ENCODE peak calls at places on chromosomes 7 and 10, in ten cellular contexts. One of them, this sample, is unnamed. For H3K27me3, the result is how much of the 10 kb centered on the place peaks cover.

GRCh38 chr10:103931603-103932002 is 13.6 kb upstream of the STN1 start:
- DNase-seq in gastrocnemius medialis: no peak
- DNase-seq in hepatocyte: no peak
- DNase-seq in IMR-90: no peak
- DNase-seq in esophagus squamous epithelium: no peak
- DNase-seq in upper lobe of right lung: no peak
- DNase-seq in mammary epithelial cell: no peak
- DNase-seq in cardiac muscle cell: no peak
- DNase-seq in endothelial cell of umbilical vein: no peak
- DNase-seq in heart right ventricle: no peak
- DNase-seq in this sample: no peak

GRCh38 chr10:16581202-16581601 is 59.5 kb upstream of the C1QL3 start:
- DNase-seq in esophagus squamous epithelium: no peak
- DNase-seq in hepatocyte: no peak
- DNase-seq in endothelial cell of umbilical vein: no peak
- DNase-seq in upper lobe of right lung: no peak
- DNase-seq in IMR-90: no peak
- DNase-seq in heart right ventricle: no peak
- DNase-seq in gastrocnemius medialis: no peak
- DNase-seq in cardiac muscle cell: no peak
- DNase-seq in mammary epithelial cell: no peak
- DNase-seq in this sample: no peak

GRCh38 chr10:76285012-76285411 is 853.6 kb downstream of the LRMDA start:
- DNase-seq in cardiac muscle cell: no peak
- DNase-seq in gastrocnemius medialis: no peak
- DNase-seq in IMR-90: peak
- DNase-seq in endothelial cell of umbilical vein: no peak
- DNase-seq in mammary epithelial cell: peak
- DNase-seq in esophagus squamous epithelium: no peak
- DNase-seq in hepatocyte: no peak
- DNase-seq in heart right ventricle: no peak
- DNase-seq in upper lobe of right lung: no peak
- DNase-seq in this sample: peak

GRCh38 chr7:6248581-6248980 is 23.8 kb downstream of the CYTH3 start:
- DNase-seq in hepatocyte: no peak
- DNase-seq in IMR-90: peak
- DNase-seq in mammary epithelial cell: peak
- DNase-seq in endothelial cell of umbilical vein: no peak
- DNase-seq in upper lobe of right lung: no peak
- DNase-seq in gastrocnemius medialis: no peak
- DNase-seq in cardiac muscle cell: no peak
- DNase-seq in heart right ventricle: no peak
- DNase-seq in esophagus squamous epithelium: no peak
- DNase-seq in this sample: peak

GRCh38 chr10:98431016-98431415 is 15.7 kb downstream of the HPS1 start:
- DNase-seq in hepatocyte: no peak
- DNase-seq in mammary epithelial cell: no peak
- DNase-seq in heart right ventricle: peak
- DNase-seq in upper lobe of right lung: no peak
- DNase-seq in cardiac muscle cell: no peak
- DNase-seq in endothelial cell of umbilical vein: no peak
- DNase-seq in IMR-90: no peak
- DNase-seq in esophagus squamous epithelium: no peak
- DNase-seq in gastrocnemius medialis: no peak
- DNase-seq in this sample: no peak

GRCh38 chr10:95831515-95831914 is 75.6 kb downstream of the ENTPD1 start:
- DNase-seq in cardiac muscle cell: no peak
- DNase-seq in esophagus squamous epithelium: no peak
- DNase-seq in heart right ventricle: no peak
- DNase-seq in IMR-90: no peak
- DNase-seq in endothelial cell of umbilical vein: no peak
- DNase-seq in mammary epithelial cell: no peak
- DNase-seq in hepatocyte: no peak
- DNase-seq in gastrocnemius medialis: no peak
- DNase-seq in upper lobe of right lung: no peak
- DNase-seq in this sample: no peak

GRCh38 chr10:130717088-130717487 is 580.9 kb downstream of the GLRX3 start:
- DNase-seq in esophagus squamous epithelium: no peak
- DNase-seq in gastrocnemius medialis: no peak
- DNase-seq in mammary epithelial cell: no peak
- DNase-seq in heart right ventricle: no peak
- DNase-seq in cardiac muscle cell: no peak
- DNase-seq in hepatocyte: no peak
- DNase-seq in endothelial cell of umbilical vein: no peak
- DNase-seq in IMR-90: no peak
- DNase-seq in upper lobe of right lung: no peak
- DNase-seq in this sample: no peak

GRCh38 chr10:133536198-133536597 is 9.0 kb downstream of the CYP2E1 start:
- DNase-seq in esophagus squamous epithelium: no peak
- DNase-seq in upper lobe of right lung: no peak
- DNase-seq in mammary epithelial cell: no peak
- DNase-seq in heart right ventricle: no peak
- DNase-seq in hepatocyte: no peak
- DNase-seq in gastrocnemius medialis: no peak
- DNase-seq in endothelial cell of umbilical vein: no peak
- DNase-seq in cardiac muscle cell: no peak
- DNase-seq in IMR-90: no peak
- DNase-seq in this sample: no peak

GRCh38 chr7:27917774-27918314 is 177.9 kb downstream of the TAX1BP1 start:
- DNase-seq in cardiac muscle cell: no peak
- DNase-seq in mammary epithelial cell: peak
- DNase-seq in heart right ventricle: no peak
- DNase-seq in gastrocnemius medialis: no peak
- DNase-seq in esophagus squamous epithelium: no peak
- DNase-seq in endothelial cell of umbilical vein: peak
- DNase-seq in upper lobe of right lung: no peak
- DNase-seq in hepatocyte: no peak
- DNase-seq in IMR-90: peak
- DNase-seq in this sample: no peak

GRCh38 chr7:150897502-150898474 is 45.5 kb downstream of the AOC1 start:
- DNase-seq in endothelial cell of umbilical vein: no peak
- DNase-seq in mammary epithelial cell: no peak
- DNase-seq in esophagus squamous epithelium: no peak
- DNase-seq in heart right ventricle: no peak
- DNase-seq in cardiac muscle cell: no peak
- DNase-seq in gastrocnemius medialis: no peak
- DNase-seq in IMR-90: no peak
- DNase-seq in upper lobe of right lung: no peak
- DNase-seq in hepatocyte: no peak
- DNase-seq in this sample: no peak

GRCh38 chr10:23190872-23191763 is 994 bp upstream of the PTF1A start:
- DNase-seq in heart right ventricle: no peak
- DNase-seq in IMR-90: no peak
- DNase-seq in cardiac muscle cell: no peak
- DNase-seq in upper lobe of right lung: no peak
- DNase-seq in mammary epithelial cell: no peak
- DNase-seq in gastrocnemius medialis: no peak
- DNase-seq in esophagus squamous epithelium: no peak
- DNase-seq in hepatocyte: no peak
- DNase-seq in endothelial cell of umbilical vein: no peak
- DNase-seq in this sample: no peak
- H3K27me3 ChIP-seq in heart right ventricle: half or more
- H3K27me3 ChIP-seq in IMR-90: under half
- H3K27me3 ChIP-seq in cardiac muscle cell: half or more
- H3K27me3 ChIP-seq in upper lobe of right lung: half or more
- H3K27me3 ChIP-seq in mammary epithelial cell: half or more
- H3K27me3 ChIP-seq in gastrocnemius medialis: half or more
- H3K27me3 ChIP-seq in esophagus squamous epithelium: under half
- H3K27me3 ChIP-seq in hepatocyte: half or more
- H3K27me3 ChIP-seq in endothelial cell of umbilical vein: half or more
- H3K27me3 ChIP-seq in this sample: under half

DNA sequence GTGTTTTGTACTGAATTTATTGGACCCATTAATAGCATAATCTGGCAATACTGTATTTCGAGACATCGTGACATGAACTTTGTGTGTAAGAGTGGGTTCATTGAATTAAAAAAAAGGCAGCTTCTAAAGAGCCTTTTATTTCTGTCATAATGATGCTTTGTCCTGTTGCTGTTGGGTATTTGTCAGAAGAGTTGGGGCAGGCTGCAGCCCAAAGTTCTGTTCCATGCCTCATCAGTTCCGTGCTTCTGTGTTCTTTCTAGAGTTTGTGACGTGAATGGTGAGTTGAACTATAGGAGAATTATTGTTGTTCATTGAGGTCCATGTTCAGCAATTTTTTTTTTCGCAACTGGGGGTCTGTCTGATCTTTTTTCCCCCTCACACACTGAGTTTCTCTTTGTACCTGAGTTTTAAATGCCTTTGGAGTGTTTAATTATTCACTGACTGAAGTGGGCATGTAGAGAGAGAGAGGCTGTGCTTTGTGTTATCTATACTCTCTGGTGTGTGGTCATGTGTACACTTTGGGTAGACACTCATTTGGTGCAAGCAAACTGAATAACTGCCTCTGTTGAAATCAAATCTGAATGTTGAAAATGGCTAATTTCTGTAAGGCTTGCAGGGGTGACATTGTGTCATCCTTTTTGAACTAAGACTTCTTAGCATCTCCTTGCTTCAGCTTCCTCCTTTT is 69.8 kb downstream of the ADD3 start:
- DNase-seq in mammary epithelial cell: peak
- DNase-seq in cardiac muscle cell: no peak
- DNase-seq in esophagus squamous epithelium: no peak
- DNase-seq in hepatocyte: no peak
- DNase-seq in heart right ventricle: no peak
- DNase-seq in IMR-90: no peak
- DNase-seq in endothelial cell of umbilical vein: no peak
- DNase-seq in gastrocnemius medialis: no peak
- DNase-seq in upper lobe of right lung: no peak
- DNase-seq in this sample: no peak
- H3K4me3 ChIP-seq in mammary epithelial cell: peak
- H3K4me3 ChIP-seq in cardiac muscle cell: no peak
- H3K4me3 ChIP-seq in esophagus squamous epithelium: no peak
- H3K4me3 ChIP-seq in hepatocyte: peak
- H3K4me3 ChIP-seq in heart right ventricle: peak
- H3K4me3 ChIP-seq in IMR-90: no peak
- H3K4me3 ChIP-seq in endothelial cell of umbilical vein: no peak
- H3K4me3 ChIP-seq in gastrocnemius medialis: peak
- H3K4me3 ChIP-seq in upper lobe of right lung: peak
- H3K4me3 ChIP-seq in this sample: no peak

GRCh38 chr7:93804726-93805125 is 85.8 kb downstream of the TFPI2 start:
- DNase-seq in heart right ventricle: no peak
- DNase-seq in cardiac muscle cell: peak
- DNase-seq in IMR-90: no peak
- DNase-seq in endothelial cell of umbilical vein: no peak
- DNase-seq in upper lobe of right lung: no peak
- DNase-seq in gastrocnemius medialis: no peak
- DNase-seq in esophagus squamous epithelium: no peak
- DNase-seq in hepatocyte: no peak
- DNase-seq in mammary epithelial cell: no peak
- DNase-seq in this sample: no peak

GRCh38 chr7:93799750-93800357 is 90.7 kb downstream of the TFPI2 start:
- DNase-seq in esophagus squamous epithelium: no peak
- DNase-seq in gastrocnemius medialis: no peak
- DNase-seq in cardiac muscle cell: peak
- DNase-seq in heart right ventricle: no peak
- DNase-seq in IMR-90: peak
- DNase-seq in mammary epithelial cell: peak
- DNase-seq in upper lobe of right lung: no peak
- DNase-seq in hepatocyte: peak
- DNase-seq in endothelial cell of umbilical vein: peak
- DNase-seq in this sample: no peak
- TF ChIP-seq CTCF in esophagus squamous epithelium: no peak
- TF ChIP-seq CTCF in gastrocnemius medialis: no peak
- TF ChIP-seq CTCF in cardiac muscle cell: peak
- TF ChIP-seq CTCF in heart right ventricle: no peak
- TF ChIP-seq CTCF in IMR-90: peak
- TF ChIP-seq CTCF in mammary epithelial cell: peak
- TF ChIP-seq CTCF in upper lobe of right lung: peak
- TF ChIP-seq CTCF in hepatocyte: peak
- TF ChIP-seq CTCF in endothelial cell of umbilical vein: peak
- TF ChIP-seq CTCF in this sample: peak

GRCh38 chr7:155800741-155801267 is 11.5 kb downstream of the SHH start:
- DNase-seq in hepatocyte: no peak
- DNase-seq in upper lobe of right lung: peak
- DNase-seq in endothelial cell of umbilical vein: no peak
- DNase-seq in heart right ventricle: no peak
- DNase-seq in mammary epithelial cell: no peak
- DNase-seq in gastrocnemius medialis: no peak
- DNase-seq in esophagus squamous epithelium: no peak
- DNase-seq in cardiac muscle cell: no peak
- DNase-seq in IMR-90: no peak
- DNase-seq in this sample: no peak

GRCh38 chr7:155800301-155800700 is 12.0 kb downstream of the SHH start:
- DNase-seq in cardiac muscle cell: no peak
- DNase-seq in gastrocnemius medialis: no peak
- DNase-seq in mammary epithelial cell: no peak
- DNase-seq in heart right ventricle: no peak
- DNase-seq in hepatocyte: no peak
- DNase-seq in endothelial cell of umbilical vein: no peak
- DNase-seq in upper lobe of right lung: peak
- DNase-seq in esophagus squamous epithelium: no peak
- DNase-seq in IMR-90: no peak
- DNase-seq in this sample: no peak

GRCh38 chr7:155797262-155798250 is 14.7 kb downstream of the SHH start:
- DNase-seq in IMR-90: no peak
- DNase-seq in esophagus squamous epithelium: no peak
- DNase-seq in mammary epithelial cell: no peak
- DNase-seq in cardiac muscle cell: no peak
- DNase-seq in endothelial cell of umbilical vein: no peak
- DNase-seq in heart right ventricle: no peak
- DNase-seq in upper lobe of right lung: no peak
- DNase-seq in gastrocnemius medialis: no peak
- DNase-seq in hepatocyte: no peak
- DNase-seq in this sample: no peak

GRCh38 chr7:155798673-155799439 is 13.4 kb downstream of the SHH start:
- DNase-seq in heart right ventricle: no peak
- DNase-seq in IMR-90: no peak
- DNase-seq in upper lobe of right lung: peak
- DNase-seq in esophagus squamous epithelium: no peak
- DNase-seq in gastrocnemius medialis: no peak
- DNase-seq in hepatocyte: no peak
- DNase-seq in endothelial cell of umbilical vein: no peak
- DNase-seq in mammary epithelial cell: no peak
- DNase-seq in cardiac muscle cell: no peak
- DNase-seq in this sample: no peak

GRCh38 chr7:155799514-155799913 is 12.7 kb downstream of the SHH start:
- DNase-seq in mammary epithelial cell: no peak
- DNase-seq in gastrocnemius medialis: no peak
- DNase-seq in heart right ventricle: no peak
- DNase-seq in cardiac muscle cell: no peak
- DNase-seq in hepatocyte: no peak
- DNase-seq in upper lobe of right lung: no peak
- DNase-seq in esophagus squamous epithelium: no peak
- DNase-seq in endothelial cell of umbilical vein: no peak
- DNase-seq in IMR-90: no peak
- DNase-seq in this sample: no peak
- H3K27me3 ChIP-seq in mammary epithelial cell: under half
- H3K27me3 ChIP-seq in gastrocnemius medialis: under half
- H3K27me3 ChIP-seq in heart right ventricle: half or more
- H3K27me3 ChIP-seq in cardiac muscle cell: half or more
- H3K27me3 ChIP-seq in hepatocyte: under half
- H3K27me3 ChIP-seq in upper lobe of right lung: half or more
- H3K27me3 ChIP-seq in esophagus squamous epithelium: under half
- H3K27me3 ChIP-seq in endothelial cell of umbilical vein: under half
- H3K27me3 ChIP-seq in IMR-90: half or more
- H3K27me3 ChIP-seq in this sample: under half